ENCODE peak calls at places on chromosomes 4 and X, in six cellular contexts. K, W, X, O, Y and P are unnamed samples.

GRCh38 chr4:8385106-8385505 is 55.4 kb downstream of the ACOX3 start:
- DNase-seq in K (no peak), W (no peak), X (no peak), O (no peak), Y (no peak), P (no peak)

GRCh38 chr4:3827616-3828492 is 61.7 kb downstream of the ADRA2C start:
- DNase-seq in K (no peak), W (peak), X (peak), O (no peak), Y (peak), P (no peak)

GRCh38 chr4:125315571-125316390 is 1.0 kb downstream of the FAT4 start:
- DNase-seq in K (peak), W (peak), X (peak), O (no peak), Y (peak), P (no peak)

GRCh38 chr4:153000068-153000420 is 63.9 kb downstream of the FHDC1 start:
- DNase-seq in K (no peak), W (no peak), X (no peak), O (no peak), Y (no peak), P (no peak)

GRCh38 chr4:8287606-8288280 is 18.2 kb downstream of the HTRA3 start:
- DNase-seq in K (no peak), W (no peak), X (no peak), O (no peak), Y (no peak), P (no peak)

GRCh38 chr4:174681723-174682300 is 147.2 kb downstream of the GLRA3 start:
- DNase-seq in K (peak), W (peak), X (no peak), O (no peak), Y (peak), P (no peak)

GRCh38 chrX:130497531-130497930 is 95.7 kb downstream of the RBMX2 start:
- DNase-seq in K (no peak), W (no peak), X (no peak), O (no peak), Y (no peak), P (no peak)

GRCh38 chr4:139042981-139043460 is 27.4 kb downstream of the NOCT start:
- DNase-seq in K (no peak), W (no peak), X (no peak), O (no peak), Y (no peak), P (no peak)

GRCh38 chr4:83552924-83553323 is 17.0 kb downstream of the GPAT3 start:
- DNase-seq in K (no peak), W (no peak), X (no peak), O (no peak), Y (peak), P (no peak)

GRCh38 chr4:2797188-2797544 is 4.3 kb downstream of the SH3BP2 start:
- DNase-seq in K (no peak), W (no peak), X (no peak), O (no peak), Y (no peak), P (no peak)

GRCh38 chrX:42247241-42247640 is 323.9 kb upstream of the CASK start:
- DNase-seq in K (no peak), W (no peak), X (no peak), O (no peak), Y (peak), P (no peak)

GRCh38 chr4:128653514-128654420 is 155.7 kb upstream of the JADE1 start:
- DNase-seq in K (no peak), W (no peak), X (peak), O (no peak), Y (no peak), P (no peak)

GRCh38 chr4:124181045-124181444 is 531.5 kb downstream of the ANKRD50 start:
- DNase-seq in K (peak), W (no peak), X (no peak), O (no peak), Y (no peak), P (no peak)

GRCh38 chrX:45623266-45623665 is 422.6 kb upstream of the DIPK2B start:
- DNase-seq in K (peak), W (no peak), X (no peak), O (no peak), Y (peak), P (no peak)

GRCh38 chr4:182648766-182649165 is 268.4 kb downstream of the DCTD start:
- DNase-seq in K (peak), W (no peak), X (no peak), O (no peak), Y (no peak), P (no peak)

GRCh38 chr4:88779431-88779830 is 81.8 kb upstream of the NAP1L5 start:
- DNase-seq in K (no peak), W (no peak), X (no peak), O (no peak), Y (peak), P (no peak)

GRCh38 chr4:54539500-54540029 is 118.2 kb upstream of the KIT start:
- DNase-seq in K (peak), W (peak), X (peak), O (no peak), Y (peak), P (no peak)

GRCh38 chr4:128831526-128832252 is 22.2 kb downstream of the JADE1 start:
- DNase-seq in K (no peak), W (peak), X (no peak), O (no peak), Y (no peak), P (peak)

GRCh38 chrX:9670136-9670905 is 95.3 kb downstream of the GPR143 start:
- DNase-seq in K (no peak), W (no peak), X (no peak), O (no peak), Y (peak), P (no peak)

GRCh38 chr4:136690363-136690762 is 841.9 kb downstream of the PCDH18 start:
- DNase-seq in K (no peak), W (no peak), X (no peak), O (no peak), Y (peak), P (no peak)

GRCh38 chr4:183074288-183074990 is 24.6 kb upstream of the WWC2 start:
- DNase-seq in K (no peak), W (no peak), X (no peak), O (no peak), Y (peak), P (no peak)

GRCh38 chr4:147518846-147519767 is 38.2 kb downstream of the EDNRA start:
- DNase-seq in K (peak), W (peak), X (peak), O (no peak), Y (peak), P (peak)

GRCh38 chr4:155809835-155810234 is 51.0 kb downstream of the GUCY1B1 start:
- DNase-seq in K (peak), W (peak), X (peak), O (no peak), Y (peak), P (peak)

GRCh38 chrX:47245156-47245555 is 12.3 kb downstream of the USP11 start:
- DNase-seq in K (no peak), W (no peak), X (no peak), O (no peak), Y (no peak), P (no peak)

GRCh38 chr4:23083391-23083790 is 390.7 kb downstream of the GBA3 start:
- DNase-seq in K (no peak), W (no peak), X (no peak), O (no peak), Y (no peak), P (no peak)

GRCh38 chrX:116873678-116874077 is 410.9 kb upstream of the CT83 start:
- DNase-seq in K (no peak), W (no peak), X (no peak), O (no peak), Y (peak), P (no peak)

GRCh38 chr4:3311489-3312171 is 18.8 kb downstream of the RGS12 start:
- DNase-seq in K (no peak), W (no peak), X (no peak), O (no peak), Y (peak), P (no peak)